ENCODE peak calls at places on chromosomes 6 and 20, in seven cellular contexts. I, E, H, M, J, V and F are unnamed samples.

GRCh38 chr6:169848946-169849345 is 97.5 kb downstream of the ERMARD start:
- DNase-seq in I (no peak), E (no peak), H (no peak), M (no peak), J (no peak), V (no peak), F (no peak)

GRCh38 chr6:83252717-83253116 is 59.6 kb downstream of the RWDD2A start:
- DNase-seq in I (no peak), E (no peak), H (peak; percentile 38), M (peak; percentile 75), J (no peak), V (no peak), F (peak; percentile 24)

GRCh38 chr20:4181956-4182945 is 166.9 kb upstream of the RNF24 start:
- DNase-seq in I (no peak), E (no peak), H (no peak), M (no peak), J (no peak), V (no peak), F (no peak)

GRCh38 chr6:132487762-132488161 is 25.2 kb downstream of the STX7 start:
- DNase-seq in I (no peak), E (no peak), H (no peak), M (no peak), J (no peak), V (no peak), F (no peak)

GRCh38 chr20:46253391-46253790 is 54.9 kb downstream of the CDH22 start:
- DNase-seq in I (no peak), E (no peak), H (peak; percentile 46), M (no peak), J (no peak), V (no peak), F (no peak)

GRCh38 chr6:157285422-157285779 is 37.9 kb downstream of the TMEM242 start:
- DNase-seq in I (no peak), E (no peak), H (no peak), M (no peak), J (no peak), V (no peak), F (no peak)

GRCh38 chr6:157840261-157840660 is 17.2 kb downstream of the SNX9 start:
- DNase-seq in I (no peak), E (no peak), H (no peak), M (no peak), J (no peak), V (no peak), F (no peak)

GRCh38 chr6:56671160-56671559 is 28.5 kb upstream of the DST start:
- DNase-seq in I (no peak), E (no peak), H (peak; percentile 59), M (no peak), J (no peak), V (no peak), F (no peak)

GRCh38 chr6:12172572-12172971 is 117.6 kb upstream of the EDN1 start:
- DNase-seq in I (no peak), E (no peak), H (no peak), M (no peak), J (no peak), V (no peak), F (no peak)

GRCh38 chr6:103893082-103893481 is 966.6 kb downstream of the HACE1 start:
- DNase-seq in I (no peak), E (no peak), H (peak; percentile 27), M (peak; percentile 4), J (no peak), V (no peak), F (no peak)

GRCh38 chr6:33082702-33083101 is 6.9 kb downstream of the HLA-DPB1 start:
- DNase-seq in I (no peak), E (no peak), H (peak; percentile 57), M (peak; percentile 10), J (peak; percentile 62), V (no peak), F (no peak)

GRCh38 chr20:16299892-16300291 is 273.4 kb downstream of the KIF16B start:
- DNase-seq in I (no peak), E (no peak), H (peak; percentile 15), M (no peak), J (no peak), V (no peak), F (no peak)

GRCh38 chr6:15689586-15690450 is 27.0 kb upstream of the DTNBP1 start:
- DNase-seq in I (no peak), E (no peak), H (no peak), M (no peak), J (no peak), V (no peak), F (no peak)

GRCh38 chr20:19440660-19441527 is 228.5 kb downstream of the SLC24A3 start:
- DNase-seq in I (no peak), E (no peak), H (no peak), M (no peak), J (no peak), V (no peak), F (no peak)

GRCh38 chr6:75418233-75418632 is 75.4 kb downstream of the FILIP1 start:
- DNase-seq in I (no peak), E (no peak), H (peak; percentile 90), M (peak; percentile 52), J (no peak), V (no peak), F (no peak)